ENCODE peak calls at places on chromosomes 5 and 9, in nine cellular contexts. One of them, this sample, is unnamed.

GRCh38 chr5:141605523-141606277 is 13.1 kb downstream of the DIAPH1 start:
- DNase-seq in left cardiac atrium: peak
- DNase-seq in stimulated activated CD8-positive, alpha-beta memory T cell treated with anti-CD3 and anti-CD28 coated beads, Interleukin-4, amount 100 ng/mL, for 48 hours: peak
- DNase-seq in GM12865: peak
- DNase-seq in germinal center: peak
- DNase-seq in AG08396: no peak
- DNase-seq in HAP-1: no peak
- DNase-seq in NCI-H2081: no peak
- DNase-seq in T-helper 17 cell: peak
- DNase-seq in this sample: no peak

GRCh38 chr9:72041775-72042194 is 18.6 kb downstream of the C9orf57 start:
- DNase-seq in left cardiac atrium: peak
- DNase-seq in NCI-H2081: no peak
- DNase-seq in GM12865: no peak
- DNase-seq in T-helper 17 cell: no peak
- DNase-seq in stimulated activated CD8-positive, alpha-beta memory T cell treated with anti-CD3 and anti-CD28 coated beads, Interleukin-4, amount 100 ng/mL, for 48 hours: no peak
- DNase-seq in AG08396: peak
- DNase-seq in HAP-1: no peak
- DNase-seq in germinal center: no peak
- DNase-seq in this sample: no peak

GRCh38 chr9:87267251-87267679 is 230.4 kb upstream of the DAPK1 start:
- DNase-seq in GM12865: no peak
- DNase-seq in AG08396: no peak
- DNase-seq in left cardiac atrium: no peak
- DNase-seq in stimulated activated CD8-positive, alpha-beta memory T cell treated with anti-CD3 and anti-CD28 coated beads, Interleukin-4, amount 100 ng/mL, for 48 hours: no peak
- DNase-seq in germinal center: no peak
- DNase-seq in T-helper 17 cell: no peak
- DNase-seq in NCI-H2081: no peak
- DNase-seq in HAP-1: no peak
- DNase-seq in this sample: no peak

GRCh38 chr5:90020575-90021535 is 388.7 kb downstream of the CETN3 start:
- DNase-seq in AG08396: peak
- DNase-seq in GM12865: peak
- DNase-seq in T-helper 17 cell: no peak
- DNase-seq in NCI-H2081: no peak
- DNase-seq in stimulated activated CD8-positive, alpha-beta memory T cell treated with anti-CD3 and anti-CD28 coated beads, Interleukin-4, amount 100 ng/mL, for 48 hours: no peak
- DNase-seq in germinal center: peak
- DNase-seq in left cardiac atrium: no peak
- DNase-seq in HAP-1: no peak
- DNase-seq in this sample: no peak

GRCh38 chr5:115543931-115544370 is 624 bp downstream of the FEM1C start:
- DNase-seq in HAP-1: peak
- DNase-seq in stimulated activated CD8-positive, alpha-beta memory T cell treated with anti-CD3 and anti-CD28 coated beads, Interleukin-4, amount 100 ng/mL, for 48 hours: peak
- DNase-seq in left cardiac atrium: no peak
- DNase-seq in GM12865: peak
- DNase-seq in T-helper 17 cell: peak
- DNase-seq in AG08396: peak
- DNase-seq in germinal center: peak
- DNase-seq in NCI-H2081: no peak
- DNase-seq in this sample: peak

GRCh38 chr9:124658165-124659017 is 112.7 kb downstream of the NR6A1 start:
- DNase-seq in HAP-1: peak
- DNase-seq in GM12865: peak
- DNase-seq in AG08396: peak
- DNase-seq in NCI-H2081: peak
- DNase-seq in germinal center: peak
- DNase-seq in stimulated activated CD8-positive, alpha-beta memory T cell treated with anti-CD3 and anti-CD28 coated beads, Interleukin-4, amount 100 ng/mL, for 48 hours: peak
- DNase-seq in left cardiac atrium: peak
- DNase-seq in T-helper 17 cell: no peak
- DNase-seq in this sample: no peak

GRCh38 chr5:172365948-172366608 is 82.5 kb upstream of the UBTD2 start:
- DNase-seq in HAP-1: no peak
- DNase-seq in AG08396: no peak
- DNase-seq in GM12865: no peak
- DNase-seq in germinal center: no peak
- DNase-seq in left cardiac atrium: no peak
- DNase-seq in NCI-H2081: no peak
- DNase-seq in stimulated activated CD8-positive, alpha-beta memory T cell treated with anti-CD3 and anti-CD28 coated beads, Interleukin-4, amount 100 ng/mL, for 48 hours: no peak
- DNase-seq in T-helper 17 cell: no peak
- DNase-seq in this sample: no peak

GRCh38 chr5:173602423-173602822 is 14.0 kb downstream of the BOD1 start:
- DNase-seq in HAP-1: no peak
- DNase-seq in NCI-H2081: no peak
- DNase-seq in germinal center: no peak
- DNase-seq in T-helper 17 cell: no peak
- DNase-seq in left cardiac atrium: peak
- DNase-seq in AG08396: peak
- DNase-seq in GM12865: no peak
- DNase-seq in stimulated activated CD8-positive, alpha-beta memory T cell treated with anti-CD3 and anti-CD28 coated beads, Interleukin-4, amount 100 ng/mL, for 48 hours: no peak
- DNase-seq in this sample: no peak

GRCh38 chr5:111699976-111700375 is 57.0 kb downstream of the NREP start:
- DNase-seq in AG08396: no peak
- DNase-seq in stimulated activated CD8-positive, alpha-beta memory T cell treated with anti-CD3 and anti-CD28 coated beads, Interleukin-4, amount 100 ng/mL, for 48 hours: no peak
- DNase-seq in GM12865: no peak
- DNase-seq in NCI-H2081: no peak
- DNase-seq in left cardiac atrium: no peak
- DNase-seq in HAP-1: no peak
- DNase-seq in germinal center: no peak
- DNase-seq in T-helper 17 cell: no peak
- DNase-seq in this sample: no peak

GRCh38 chr5:160289721-160290120 is 22.6 kb downstream of the CCNJL start:
- DNase-seq in stimulated activated CD8-positive, alpha-beta memory T cell treated with anti-CD3 and anti-CD28 coated beads, Interleukin-4, amount 100 ng/mL, for 48 hours: no peak
- DNase-seq in AG08396: no peak
- DNase-seq in T-helper 17 cell: no peak
- DNase-seq in germinal center: no peak
- DNase-seq in NCI-H2081: no peak
- DNase-seq in left cardiac atrium: no peak
- DNase-seq in GM12865: peak
- DNase-seq in HAP-1: no peak
- DNase-seq in this sample: no peak